ENCODE peak calls at places on chromosome 21, in four cellular contexts. One of them, this sample, is unnamed.

GRCh38 chr21:35737899-35738341 is 322.4 kb downstream of the SETD4 start:
- DNase-seq in GM12878: no peak
- DNase-seq in endothelial cell of umbilical vein: no peak
- DNase-seq in K562: no peak
- DNase-seq in this sample: no peak

GRCh38 chr21:29232601-29233541 is 65.9 kb upstream of the BACH1 start:
- DNase-seq in GM12878: no peak
- DNase-seq in endothelial cell of umbilical vein: peak
- DNase-seq in K562: no peak
- DNase-seq in this sample: peak

GRCh38 chr21:45364464-45365185 is 40.3 kb upstream of the COL18A1 start:
- DNase-seq in GM12878: no peak
- DNase-seq in endothelial cell of umbilical vein: peak
- DNase-seq in K562: no peak
- DNase-seq in this sample: peak

GRCh38 chr21:38954450-38955059 is 148.8 kb downstream of the ETS2 start:
- DNase-seq in GM12878: no peak
- DNase-seq in endothelial cell of umbilical vein: peak
- DNase-seq in K562: no peak
- DNase-seq in this sample: no peak

GRCh38 chr21:15301736-15302135 is 236.9 kb upstream of the NRIP1 start:
- DNase-seq in GM12878: no peak
- DNase-seq in endothelial cell of umbilical vein: peak
- DNase-seq in K562: no peak
- DNase-seq in this sample: no peak

GRCh38 chr21:14120091-14120734 is 90.5 kb downstream of the LIPI start:
- DNase-seq in GM12878: peak
- DNase-seq in endothelial cell of umbilical vein: no peak
- DNase-seq in K562: peak
- DNase-seq in this sample: peak

GRCh38 chr21:34834852-34835501 is 166.2 kb downstream of the CLIC6 start:
- DNase-seq in GM12878: no peak
- DNase-seq in endothelial cell of umbilical vein: no peak
- DNase-seq in K562: no peak
- DNase-seq in this sample: no peak

GRCh38 chr21:32813265-32813903 is 41.8 kb upstream of the PAXBP1 start:
- DNase-seq in GM12878: no peak
- DNase-seq in endothelial cell of umbilical vein: peak
- DNase-seq in K562: no peak
- DNase-seq in this sample: no peak

GRCh38 chr21:41245509-41246135 is 71.0 kb upstream of the FAM3B start:
- DNase-seq in GM12878: no peak
- DNase-seq in endothelial cell of umbilical vein: no peak
- DNase-seq in K562: no peak
- DNase-seq in this sample: no peak

GRCh38 chr21:41246808-41247207 is 69.8 kb upstream of the FAM3B start:
- DNase-seq in GM12878: no peak
- DNase-seq in endothelial cell of umbilical vein: no peak
- DNase-seq in K562: no peak
- DNase-seq in this sample: no peak

GRCh38 chr21:41247976-41248545 is 68.5 kb upstream of the FAM3B start:
- DNase-seq in GM12878: no peak
- DNase-seq in endothelial cell of umbilical vein: no peak
- DNase-seq in K562: no peak
- DNase-seq in this sample: no peak

GRCh38 chr21:41249476-41249875 is 67.1 kb upstream of the FAM3B start:
- DNase-seq in GM12878: no peak
- DNase-seq in endothelial cell of umbilical vein: no peak
- DNase-seq in K562: no peak
- DNase-seq in this sample: no peak

GRCh38 chr21:41247561-41247968 is 69.0 kb upstream of the FAM3B start:
- DNase-seq in GM12878: no peak
- DNase-seq in endothelial cell of umbilical vein: peak
- DNase-seq in K562: no peak
- DNase-seq in this sample: peak
- TF ChIP-seq FOS in GM12878: no peak
- TF ChIP-seq FOS in endothelial cell of umbilical vein: no peak
- TF ChIP-seq FOS in K562: no peak
- TF ChIP-seq FOS in this sample: no peak

GRCh38 chr21:43812139-43812821 is 22.9 kb downstream of the RRP1 start:
- DNase-seq in GM12878: no peak
- DNase-seq in endothelial cell of umbilical vein: peak
- DNase-seq in K562: no peak
- DNase-seq in this sample: no peak
- TF ChIP-seq FOS in GM12878: no peak
- TF ChIP-seq FOS in endothelial cell of umbilical vein: no peak
- TF ChIP-seq FOS in K562: no peak
- TF ChIP-seq FOS in this sample: no peak

DNA sequence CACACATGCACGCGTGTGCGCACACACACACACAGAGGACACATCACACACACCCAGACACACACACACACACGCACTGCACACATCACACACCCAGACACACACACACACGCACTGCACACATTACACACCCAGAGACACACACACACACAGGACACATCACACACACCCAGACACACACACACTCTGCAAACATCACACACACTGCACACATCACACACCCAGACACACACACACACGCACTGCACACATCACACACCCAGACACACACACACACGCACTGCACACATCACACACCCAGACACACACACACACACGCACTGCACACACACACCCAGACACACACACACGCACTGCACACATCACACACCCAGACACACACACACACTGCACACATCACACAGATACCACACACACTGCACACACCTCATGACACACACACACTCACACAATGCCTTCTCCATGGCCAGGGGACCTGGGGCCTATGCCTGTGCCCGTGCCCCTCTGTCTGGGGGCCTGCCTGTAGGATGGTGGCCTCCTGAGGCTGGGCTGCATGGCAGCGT is 24.4 kb downstream of the CRYAA start:
- DNase-seq in GM12878: no peak
- DNase-seq in endothelial cell of umbilical vein: no peak
- DNase-seq in K562: no peak
- DNase-seq in this sample: no peak
- TF ChIP-seq FOS in GM12878: no peak
- TF ChIP-seq FOS in endothelial cell of umbilical vein: no peak
- TF ChIP-seq FOS in K562: no peak
- TF ChIP-seq FOS in this sample: no peak

GRCh38 chr21:37082375-37082774 is 9.3 kb downstream of the TTC3 start:
- DNase-seq in GM12878: no peak
- DNase-seq in endothelial cell of umbilical vein: no peak
- DNase-seq in K562: no peak
- DNase-seq in this sample: no peak
- TF ChIP-seq FOS in GM12878: no peak
- TF ChIP-seq FOS in endothelial cell of umbilical vein: no peak
- TF ChIP-seq FOS in K562: no peak
- TF ChIP-seq FOS in this sample: no peak

This sample was measured in IMR-90.